ENCODE peak calls at places on chromosomes 3 and 15, in four cellular contexts. One of them, this sample, is unnamed.

GRCh38 chr3:119340436-119340835 is 46.3 kb downstream of the ARHGAP31 start:
- DNase-seq in WTC11: no peak
- DNase-seq in H1: no peak
- DNase-seq in K562: no peak
- DNase-seq in this sample: no peak

GRCh38 chr3:8529738-8530525 is 28.3 kb downstream of the LMCD1 start:
- DNase-seq in WTC11: no peak
- DNase-seq in H1: no peak
- DNase-seq in K562: no peak
- DNase-seq in this sample: no peak

GRCh38 chr3:194132465-194133358 is 3.2 kb upstream of the HES1 start:
- DNase-seq in WTC11: no peak
- DNase-seq in H1: no peak
- DNase-seq in K562: no peak
- DNase-seq in this sample: no peak

GRCh38 chr3:43024183-43024865 is 45.2 kb downstream of the GASK1A start:
- DNase-seq in WTC11: no peak
- DNase-seq in H1: no peak
- DNase-seq in K562: no peak
- DNase-seq in this sample: no peak

GRCh38 chr3:37945407-37945802 is 45.2 kb upstream of the VILL start:
- DNase-seq in WTC11: no peak
- DNase-seq in H1: no peak
- DNase-seq in K562: no peak
- DNase-seq in this sample: peak; percentile 65

GRCh38 chr3:118636841-118637240 is 397.8 kb downstream of the IGSF11 start:
- DNase-seq in WTC11: no peak
- DNase-seq in H1: no peak
- DNase-seq in K562: no peak
- DNase-seq in this sample: peak; percentile 7

GRCh38 chr3:39209329-39209970 is 17.1 kb upstream of the XIRP1 start:
- DNase-seq in WTC11: no peak
- DNase-seq in H1: no peak
- DNase-seq in K562: no peak
- DNase-seq in this sample: no peak

GRCh38 chr15:61720197-61720596 is 340.1 kb downstream of the VPS13C start:
- DNase-seq in WTC11: no peak
- DNase-seq in H1: no peak
- DNase-seq in K562: no peak
- DNase-seq in this sample: no peak

GRCh38 chr3:38168988-38169363 is 3.6 kb downstream of the OXSR1 start:
- DNase-seq in WTC11: no peak
- DNase-seq in H1: no peak
- DNase-seq in K562: no peak
- DNase-seq in this sample: no peak

GRCh38 chr3:137012097-137012501 is 54.3 kb downstream of the IL20RB start:
- DNase-seq in WTC11: no peak
- DNase-seq in H1: no peak
- DNase-seq in K562: no peak
- DNase-seq in this sample: no peak

GRCh38 chr3:138079901-138080300 is 35.5 kb downstream of the DZIP1L start:
- DNase-seq in WTC11: no peak
- DNase-seq in H1: no peak
- DNase-seq in K562: no peak
- DNase-seq in this sample: no peak

GRCh38 chr15:83695246-83695645 is 41.3 kb downstream of the ADAMTSL3 start:
- DNase-seq in WTC11: no peak
- DNase-seq in H1: no peak
- DNase-seq in K562: no peak
- DNase-seq in this sample: no peak

GRCh38 chr3:128922804-128923459 is 43.5 kb downstream of the ACAD9 start:
- DNase-seq in WTC11: no peak
- DNase-seq in H1: no peak
- DNase-seq in K562: no peak
- DNase-seq in this sample: no peak

GRCh38 chr3:72234394-72234793 is 449.4 kb upstream of the PROK2 start:
- DNase-seq in WTC11: no peak
- DNase-seq in H1: no peak
- DNase-seq in K562: no peak
- DNase-seq in this sample: no peak

GRCh38 chr15:40594429-40594836 is 384 bp downstream of the KNL1 start:
- DNase-seq in WTC11: peak; percentile 71
- DNase-seq in H1: peak; percentile 17
- DNase-seq in K562: peak; percentile 59
- DNase-seq in this sample: peak; percentile 80

GRCh38 chr3:55531266-55531665 is 44.2 kb upstream of the WNT5A start:
- DNase-seq in WTC11: no peak
- DNase-seq in H1: no peak
- DNase-seq in K562: no peak
- DNase-seq in this sample: no peak

GRCh38 chr3:163953526-163953925 is 1124.8 kb downstream of the SI start:
- DNase-seq in WTC11: no peak
- DNase-seq in H1: no peak
- DNase-seq in K562: no peak
- DNase-seq in this sample: no peak

GRCh38 chr3:165783383-165783782 is 53.8 kb downstream of the BCHE start:
- DNase-seq in WTC11: no peak
- DNase-seq in H1: no peak
- DNase-seq in K562: no peak
- DNase-seq in this sample: no peak

GRCh38 chr3:146326875-146327543 is 76.1 kb upstream of the PLSCR4 start:
- DNase-seq in WTC11: no peak
- DNase-seq in H1: no peak
- DNase-seq in K562: no peak
- DNase-seq in this sample: peak; percentile 1

GRCh38 chr15:26179906-26180305 is 316.8 kb upstream of the ATP10A start:
- DNase-seq in WTC11: peak; percentile 76
- DNase-seq in H1: peak; percentile 79
- DNase-seq in K562: no peak
- DNase-seq in this sample: peak; percentile 9
- TF ChIP-seq TEAD4 in WTC11: no peak
- TF ChIP-seq TEAD4 in H1: no peak
- TF ChIP-seq TEAD4 in K562: no peak
- TF ChIP-seq TEAD4 in this sample: no peak

GRCh38 chr15:99565281-99566156 is at the start of gene MEF2A:
- DNase-seq in WTC11: peak; percentile 94
- DNase-seq in H1: peak; percentile 54
- DNase-seq in K562: peak; percentile 91
- DNase-seq in this sample: peak; percentile 97

GRCh38 chr15:99565031-99565280 is 828 bp upstream of the MEF2A start:
- DNase-seq in WTC11: peak; percentile 51
- DNase-seq in H1: no peak
- DNase-seq in K562: no peak
- DNase-seq in this sample: no peak

GRCh38 chr15:99561476-99562230 is 4.1 kb upstream of the MEF2A start:
- DNase-seq in WTC11: no peak
- DNase-seq in H1: no peak
- DNase-seq in K562: no peak
- DNase-seq in this sample: no peak

GRCh38 chr15:99564221-99565030 is 1.4 kb upstream of the MEF2A start:
- DNase-seq in WTC11: no peak
- DNase-seq in H1: no peak
- DNase-seq in K562: no peak
- DNase-seq in this sample: no peak

GRCh38 chr15:99562238-99562637 is 3.5 kb upstream of the MEF2A start:
- DNase-seq in WTC11: no peak
- DNase-seq in H1: no peak
- DNase-seq in K562: no peak
- DNase-seq in this sample: no peak
- TF ChIP-seq TEAD4 in WTC11: no peak
- TF ChIP-seq TEAD4 in H1: no peak
- TF ChIP-seq TEAD4 in K562: no peak
- TF ChIP-seq TEAD4 in this sample: no peak

GRCh38 chr15:73633111-73633990 is at the start of gene NPTN:
- DNase-seq in WTC11: peak; percentile 99
- DNase-seq in H1: peak; percentile 94
- DNase-seq in K562: peak; percentile 95
- DNase-seq in this sample: peak; percentile 97

GRCh38 chr15:73633991-73634495 is 854 bp upstream of the NPTN start:
- DNase-seq in WTC11: no peak
- DNase-seq in H1: no peak
- DNase-seq in K562: no peak
- DNase-seq in this sample: no peak

GRCh38 chr15:73630796-73631471 is 2.3 kb downstream of the NPTN start:
- DNase-seq in WTC11: no peak
- DNase-seq in H1: no peak
- DNase-seq in K562: no peak
- DNase-seq in this sample: no peak

GRCh38 chr15:73631915-73632669 is 1.1 kb downstream of the NPTN start:
- DNase-seq in WTC11: no peak
- DNase-seq in H1: no peak
- DNase-seq in K562: peak; percentile 15
- DNase-seq in this sample: peak; percentile 54

GRCh38 chr15:73632670-73633058 is 525 bp downstream of the NPTN start:
- DNase-seq in WTC11: no peak
- DNase-seq in H1: no peak
- DNase-seq in K562: no peak
- DNase-seq in this sample: no peak
- TF ChIP-seq TEAD4 in WTC11: no peak
- TF ChIP-seq TEAD4 in H1: no peak
- TF ChIP-seq TEAD4 in K562: no peak
- TF ChIP-seq TEAD4 in this sample: no peak

GRCh38 chr15:90571063-90571541 is 41.4 kb downstream of the CRTC3 start:
- DNase-seq in WTC11: no peak
- DNase-seq in H1: no peak
- DNase-seq in K562: peak; percentile 53
- DNase-seq in this sample: no peak
- TF ChIP-seq TEAD4 in WTC11: no peak
- TF ChIP-seq TEAD4 in H1: no peak
- TF ChIP-seq TEAD4 in K562: no peak
- TF ChIP-seq TEAD4 in this sample: no peak

GRCh38 chr3:184154909-184155643 is at the start of gene DVL3:
- DNase-seq in WTC11: peak; percentile 67
- DNase-seq in H1: no peak
- DNase-seq in K562: peak; percentile 93
- DNase-seq in this sample: peak; percentile 97
- TF ChIP-seq TEAD4 in WTC11: no peak
- TF ChIP-seq TEAD4 in H1: no peak
- TF ChIP-seq TEAD4 in K562: no peak
- TF ChIP-seq TEAD4 in this sample: no peak

This sample was measured in SK-N-SH.